ENCODE peak calls at places on chromosome 12, in ten cellular contexts. U is activated B cell treated with CpG ODN at 0.5 μM for 24 hours, D is aorta, E is heart right ventricle, Q is NCI-H510A treated with DMSO at 0.1 percent for 48 hours, L is amniotic stem cell, Y is RWPE1, W is mesendoderm, G is tibial artery, Z is A172. J is an unnamed sample.

GRCh38 chr12:113196996-113197395 is 11.5 kb downstream of the RITA1 start:
- DNase-seq in U (peak), D (peak), E (no peak), Q (peak), L (peak), Y (peak), W (peak), G (peak), Z (peak), J (peak)

GRCh38 chr12:630656-631632 is 32.3 kb downstream of the NINJ2 start:
- DNase-seq in U (peak), D (peak), E (peak), Q (no peak), L (no peak), Y (no peak), W (peak), G (peak), Z (no peak), J (peak)

GRCh38 chr12:131101703-131102492 is 148.2 kb downstream of the ADGRD1 start:
- DNase-seq in U (no peak), D (no peak), E (no peak), Q (no peak), L (no peak), Y (no peak), W (no peak), G (no peak), Z (no peak), J (no peak)

GRCh38 chr12:64983771-64984170 is 137.3 kb downstream of the WIF1 start:
- DNase-seq in U (no peak), D (no peak), E (no peak), Q (no peak), L (no peak), Y (peak), W (no peak), G (no peak), Z (no peak), J (no peak)

GRCh38 chr12:108637222-108637621 is 3.5 kb upstream of the SELPLG start:
- DNase-seq in U (no peak), D (no peak), E (no peak), Q (no peak), L (no peak), Y (no peak), W (no peak), G (peak), Z (no peak), J (no peak)

GRCh38 chr12:49051373-49051764 is 9.2 kb downstream of the KMT2D start:
- DNase-seq in U (no peak), D (peak), E (no peak), Q (no peak), L (no peak), Y (no peak), W (no peak), G (no peak), Z (no peak), J (no peak)

GRCh38 chr12:124915249-124916236 is 1.1 kb upstream of the UBC start:
- DNase-seq in U (no peak), D (peak), E (no peak), Q (no peak), L (no peak), Y (no peak), W (no peak), G (peak), Z (peak), J (no peak)

GRCh38 chr12:115135800-115136211 is 451.8 kb upstream of the TBX3 start:
- DNase-seq in U (no peak), D (no peak), E (peak), Q (peak), L (no peak), Y (no peak), W (no peak), G (peak), Z (peak), J (no peak)

GRCh38 chr12:59149995-59150642 is 229.8 kb upstream of the LRIG3 start:
- DNase-seq in U (no peak), D (no peak), E (no peak), Q (peak), L (peak), Y (peak), W (peak), G (no peak), Z (peak), J (no peak)

GRCh38 chr12:99983721-99984258 is 946 bp downstream of the ANKS1B start:
- DNase-seq in U (no peak), D (no peak), E (no peak), Q (peak), L (no peak), Y (no peak), W (peak), G (no peak), Z (no peak), J (no peak)

GRCh38 chr12:131085125-131085815 is 131.6 kb downstream of the ADGRD1 start:
- DNase-seq in U (peak), D (peak), E (peak), Q (no peak), L (no peak), Y (no peak), W (no peak), G (peak), Z (no peak), J (no peak)

GRCh38 chr12:20368653-20369163 is 371 bp downstream of the PDE3A start:
- DNase-seq in U (no peak), D (peak), E (peak), Q (peak), L (peak), Y (no peak), W (peak), G (peak), Z (no peak), J (no peak)

GRCh38 chr12:82688035-82688501 is 1.4 kb downstream of the TMTC2 start:
- DNase-seq in U (no peak), D (no peak), E (no peak), Q (peak), L (no peak), Y (no peak), W (no peak), G (no peak), Z (peak), J (no peak)

J was measured in activated T-helper 2 cell treated with anti-CD3 and anti-CD28 coated beads, Interferon-gamma antibody, Interleukin-2, Interleukin-4, amounts not matched to agents 10 μg/mL and 5 μg/mL and 100 μg/mL, durations not matched to agents 14 hours and 24 hours and 36 hours.